ENCODE peak calls at places on chromosomes 2 and 18, in seven cellular contexts. Y, R, T, F, V, P and E are unnamed samples.

GRCh38 chr2:140504596-140504995 is 1626.2 kb downstream of the LRP1B start:
- DNase-seq in F (no peak), T (no peak), V (no peak), P (no peak), Y (no peak), R (peak), E (no peak)

GRCh38 chr2:174608866-174609214 is 11.2 kb upstream of the WIPF1 start:
- DNase-seq in V (no peak), F (no peak), T (no peak), P (no peak), Y (no peak), R (no peak), E (no peak)

GRCh38 chr2:196849895-196850294 is 40.7 kb upstream of the C2orf66 start:
- DNase-seq in Y (no peak), T (peak), V (peak), F (no peak), P (no peak), R (peak), E (no peak)

GRCh38 chr2:56195563-56195962 is 11.8 kb downstream of the CCDC85A start:
- DNase-seq in P (no peak), R (no peak), V (no peak), F (no peak), Y (no peak), T (no peak), E (no peak)

GRCh38 chr2:84741182-84741822 is 139.6 kb downstream of the TRABD2A start:
- DNase-seq in P (no peak), T (peak), R (peak), Y (peak), V (peak), F (peak), E (no peak)

GRCh38 chr2:23745068-23745725 is 181.7 kb downstream of the ATAD2B start:
- DNase-seq in R (no peak), T (no peak), V (no peak), F (no peak), P (no peak), Y (no peak), E (no peak)

GRCh38 chr18:56248613-56249235 is 389.7 kb downstream of the TXNL1 start:
- DNase-seq in F (no peak), P (no peak), Y (no peak), R (no peak), V (no peak), T (no peak), E (no peak)

GRCh38 chr2:233976690-233977294 is 59.6 kb downstream of the TRPM8 start:
- DNase-seq in T (peak), R (peak), F (no peak), P (no peak), Y (no peak), V (peak), E (peak)

GRCh38 chr2:29114841-29115609 is at the start of gene CLIP4:
- DNase-seq in R (peak), P (no peak), V (no peak), Y (no peak), F (no peak), T (peak), E (no peak)

GRCh38 chr18:55996726-55997125 is 408.7 kb upstream of the TCF4 start:
- DNase-seq in V (no peak), R (no peak), F (no peak), T (no peak), P (no peak), Y (no peak), E (no peak)

GRCh38 chr2:212990697-212991096 is 160.7 kb downstream of the IKZF2 start:
- DNase-seq in Y (no peak), R (peak), P (no peak), F (no peak), V (no peak), T (peak), E (no peak)

GRCh38 chr18:29241199-29241598 is 1064.3 kb upstream of the CDH2 start:
- DNase-seq in T (no peak), F (no peak), Y (no peak), R (no peak), P (no peak), V (no peak), E (no peak)

GRCh38 chr2:84458436-84459027 is 548 bp downstream of the SUCLG1 start:
- DNase-seq in T (peak), Y (no peak), F (no peak), V (no peak), P (no peak), R (peak), E (no peak)

GRCh38 chr2:96913398-96914202 is 43.7 kb upstream of the SEMA4C start:
- DNase-seq in V (no peak), Y (no peak), F (no peak), P (no peak), T (no peak), R (no peak), E (no peak)

GRCh38 chr2:111099402-111099801 is 21.3 kb upstream of the BCL2L11 start:
- DNase-seq in T (no peak), F (no peak), P (no peak), Y (no peak), V (no peak), R (no peak), E (no peak)

GRCh38 chr2:66761826-66762225 is 326.9 kb downstream of the MEIS1 start:
- DNase-seq in V (no peak), T (no peak), R (no peak), P (no peak), F (no peak), Y (no peak), E (no peak)

GRCh38 chr2:7567646-7568045 is 650.4 kb downstream of the RNF144A start:
- DNase-seq in F (peak), V (peak), Y (no peak), T (no peak), R (no peak), P (no peak), E (no peak)

GRCh38 chr2:241734467-241735208 is at the start of gene D2HGDH:
- DNase-seq in Y (peak), V (peak), F (peak), P (peak), R (peak), T (peak), E (peak)

GRCh38 chr2:233386382-233387041 is 32.2 kb downstream of the DGKD start:
- DNase-seq in T (peak), V (no peak), P (no peak), F (no peak), R (peak), Y (no peak), E (no peak)

GRCh38 chr18:34522627-34523026 is 187.5 kb upstream of the DTNA start:
- DNase-seq in F (no peak), R (no peak), P (no peak), T (no peak), V (no peak), Y (no peak), E (no peak)

GRCh38 chr2:99420751-99421299 is 69.0 kb downstream of the REV1 start:
- DNase-seq in F (no peak), T (peak), Y (no peak), V (no peak), R (peak), P (no peak), E (no peak)

DNA sequence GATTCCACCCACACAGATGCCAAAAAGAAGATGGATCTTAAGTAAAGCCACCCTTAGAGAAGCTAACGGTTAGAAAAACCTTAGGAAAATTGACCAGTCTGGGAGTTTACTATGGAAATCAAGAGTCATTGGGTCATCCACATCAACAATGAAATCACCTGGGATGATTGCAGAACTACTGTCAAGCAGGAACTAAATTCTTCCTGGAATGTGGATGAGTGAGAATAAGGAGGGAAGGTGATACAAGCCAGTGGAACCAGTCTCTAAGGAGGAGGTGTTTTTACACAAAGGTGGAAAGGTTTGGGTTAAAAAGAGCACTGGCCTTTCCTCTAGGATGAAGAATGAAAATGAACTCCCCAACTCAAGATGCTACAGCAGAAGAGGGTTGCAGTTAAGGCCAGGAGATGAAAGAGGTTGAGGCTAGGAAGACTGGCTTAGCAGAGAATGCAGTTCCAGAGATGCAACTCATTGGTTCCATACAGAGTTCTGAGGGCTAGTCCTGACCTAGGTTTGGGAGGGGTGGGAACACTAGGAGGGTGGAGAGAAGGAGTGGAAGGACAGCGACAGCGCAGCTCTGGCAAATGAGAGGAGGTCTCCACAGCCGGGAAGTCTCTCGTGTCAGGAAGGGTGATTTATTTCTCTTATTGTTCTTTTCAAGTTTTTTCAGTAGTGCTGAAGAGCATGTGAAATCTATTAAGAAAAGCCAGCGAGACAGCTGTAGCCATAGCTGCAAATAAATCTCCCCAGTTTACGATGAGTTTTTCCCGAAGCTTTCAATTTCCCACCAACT is 27.7 kb upstream of the KDM3A start:
- DNase-seq in Y (no peak), F (no peak), R (no peak), P (no peak), V (peak), T (no peak), E (no peak)
- H2AK5ac ChIP-seq in Y (no peak), F (no peak), R (no peak), P (no peak), V (no peak), T (no peak), E (no peak)

DNA sequence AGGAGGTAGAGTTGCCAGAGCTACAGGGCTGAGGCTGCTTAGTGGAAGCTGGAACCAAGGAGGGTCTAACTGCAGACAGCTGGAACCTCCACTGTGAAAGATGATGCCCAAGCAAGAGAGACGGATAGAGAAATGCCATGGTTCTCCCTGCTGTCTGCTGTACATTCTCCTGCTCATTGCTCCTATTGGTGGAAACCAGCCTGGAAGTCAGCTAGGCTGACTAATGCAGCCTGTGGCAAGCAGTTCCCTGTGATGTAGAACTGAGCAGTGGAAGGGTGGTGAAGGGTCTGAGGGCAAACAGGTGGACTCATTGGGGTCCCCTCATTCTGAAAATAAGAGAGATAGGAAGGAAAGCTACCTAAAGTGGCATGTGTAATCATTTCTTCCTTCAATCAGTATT is 563.6 kb downstream of the SLC4A3 start:
- DNase-seq in F (no peak), Y (no peak), P (no peak), V (no peak), T (peak), R (no peak), E (no peak)
- H2AK5ac ChIP-seq in F (no peak), Y (no peak), P (no peak), V (no peak), T (no peak), R (no peak), E (no peak)

GRCh38 chr18:69705987-69706386 is 241.7 kb downstream of the CD226 start:
- DNase-seq in V (peak), P (no peak), R (no peak), T (no peak), F (peak), Y (peak), E (no peak)
- H2AK5ac ChIP-seq in V (no peak), P (no peak), R (no peak), T (no peak), F (no peak), Y (no peak), E (no peak)

DNA sequence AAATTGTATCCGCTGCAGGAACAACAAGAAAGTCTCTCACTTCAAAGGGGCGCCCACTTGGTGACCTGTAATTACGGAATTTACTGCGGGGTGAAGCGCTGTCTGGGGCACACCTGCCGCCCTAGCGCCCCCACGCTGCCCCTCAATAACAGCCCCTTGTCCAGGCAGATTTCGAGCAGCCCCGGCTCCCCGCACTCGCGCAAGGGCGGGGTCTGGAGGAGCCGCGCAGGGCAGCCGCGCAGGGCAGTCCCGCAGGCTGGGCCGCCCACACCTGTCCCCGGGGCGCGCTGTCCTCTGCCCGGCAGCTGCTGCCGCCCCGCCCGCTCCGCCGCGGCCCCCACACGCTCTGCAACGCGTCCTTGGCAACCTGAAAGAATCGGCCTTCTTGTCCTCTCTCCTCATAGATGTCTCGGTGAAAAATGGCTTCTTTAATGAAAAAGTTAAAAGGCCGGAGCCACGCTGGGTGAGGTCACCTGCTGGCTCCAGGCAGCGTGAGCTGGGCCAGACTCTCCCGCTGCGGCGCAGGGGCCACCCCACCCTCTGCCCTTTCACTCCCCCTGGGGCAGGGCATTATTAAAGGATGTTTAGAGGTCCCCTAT is 218.1 kb downstream of the VAPA start:
- DNase-seq in R (no peak), F (peak), P (peak), V (peak), Y (no peak), T (no peak), E (peak)
- H2AK5ac ChIP-seq in R (no peak), F (no peak), P (no peak), V (no peak), Y (no peak), T (no peak), E (no peak)

DNA sequence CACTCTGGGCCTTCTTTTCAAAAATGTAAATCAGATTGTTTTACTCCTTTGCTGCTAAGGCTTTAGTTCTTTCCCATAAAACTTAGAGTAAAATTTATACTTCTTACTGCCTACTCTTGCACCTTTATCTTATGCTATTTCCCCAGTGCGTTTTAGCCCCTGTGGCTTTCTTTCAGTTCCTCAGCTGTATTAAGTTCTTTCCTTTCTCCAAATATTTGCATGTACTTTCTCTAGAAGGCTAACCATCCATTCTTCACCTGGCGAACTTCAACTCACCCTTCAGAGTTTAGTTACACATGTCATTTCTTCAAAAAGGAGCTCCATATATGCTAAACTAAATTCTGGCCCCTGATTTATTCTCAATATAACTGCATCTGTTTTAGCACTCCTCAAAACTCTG is 160.7 kb downstream of the FSHR start:
- DNase-seq in V (no peak), P (no peak), F (no peak), T (no peak), R (no peak), Y (no peak), E (no peak)
- H2AK5ac ChIP-seq in V (no peak), P (no peak), F (no peak), T (no peak), R (no peak), Y (no peak), E (no peak)

GRCh38 chr2:69946351-69947077 is 14.9 kb downstream of the ASPRV1 start:
- DNase-seq in P (no peak), R (peak), F (no peak), V (no peak), Y (no peak), T (peak), E (no peak)
- H2AK5ac ChIP-seq in P (no peak), R (no peak), F (no peak), V (no peak), Y (no peak), T (peak), E (no peak)

DNA sequence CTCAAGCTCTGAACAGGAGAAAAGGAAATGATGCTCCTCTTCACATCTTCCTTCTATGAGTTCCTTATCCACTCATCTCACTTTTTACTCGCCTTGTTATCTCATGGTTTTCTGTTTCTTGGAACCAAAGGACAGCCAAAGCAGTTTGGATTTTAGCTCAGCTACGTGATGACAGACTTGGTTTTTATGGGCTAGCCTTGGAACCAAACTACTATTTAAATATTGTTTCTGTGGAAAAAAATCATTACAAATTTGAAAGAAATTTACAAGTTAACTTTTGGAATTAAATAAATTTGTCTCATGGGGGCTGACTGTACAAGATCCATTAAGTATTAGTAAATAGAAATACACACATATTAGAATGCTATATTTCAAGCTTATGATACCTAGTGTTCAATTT is 727.8 kb upstream of the FANCL start:
- DNase-seq in V (no peak), P (no peak), T (no peak), R (no peak), Y (no peak), F (no peak), E (no peak)
- H2AK5ac ChIP-seq in V (no peak), P (no peak), T (no peak), R (no peak), Y (no peak), F (no peak), E (no peak)

GRCh38 chr2:95361216-95361980 is 41.1 kb upstream of the FAHD2A start:
- DNase-seq in T (no peak), V (no peak), F (peak), Y (no peak), P (no peak), R (no peak), E (no peak)

GRCh38 chr2:95357717-95358280 is 44.7 kb upstream of the FAHD2A start:
- DNase-seq in Y (no peak), F (peak), V (no peak), P (no peak), R (no peak), T (no peak), E (no peak)

GRCh38 chr2:95356821-95357700 is 45.4 kb upstream of the FAHD2A start:
- DNase-seq in T (no peak), V (no peak), F (no peak), R (no peak), P (no peak), Y (no peak), E (no peak)

GRCh38 chr2:95359501-95359930 is 43.0 kb upstream of the FAHD2A start:
- DNase-seq in T (no peak), R (no peak), F (peak), Y (no peak), V (no peak), P (no peak), E (no peak)

DNA sequence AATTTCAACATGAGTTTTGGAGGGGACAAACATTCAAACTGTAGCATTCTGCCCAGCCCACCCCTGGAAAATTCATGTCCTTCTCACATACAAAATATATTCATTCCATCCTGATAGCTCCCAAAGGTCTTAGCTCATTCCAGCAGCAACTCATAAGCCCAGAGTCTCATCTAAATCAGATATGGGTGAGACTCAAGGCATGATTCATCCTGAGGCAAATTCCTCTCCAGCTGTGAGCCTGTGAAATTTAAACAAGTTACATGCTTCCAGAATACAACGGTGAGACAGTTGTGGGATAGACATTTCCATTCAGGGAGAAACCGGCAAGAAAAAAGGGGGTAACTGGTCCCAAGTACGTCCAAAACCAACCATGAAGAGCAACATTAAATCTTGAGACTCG is 43.5 kb upstream of the FAHD2A start:
- DNase-seq in P (peak), Y (no peak), T (peak), F (no peak), V (no peak), R (no peak), E (no peak)
- H2AK5ac ChIP-seq in P (no peak), Y (no peak), T (no peak), F (no peak), V (no peak), R (no peak), E (no peak)

GRCh38 chr2:69514836-69515235 is 77.6 kb upstream of the NFU1 start:
- DNase-seq in F (no peak), T (peak), Y (no peak), P (no peak), V (no peak), R (peak), E (no peak)

GRCh38 chr2:69512446-69512845 is 75.2 kb upstream of the NFU1 start:
- DNase-seq in F (no peak), Y (no peak), T (no peak), R (no peak), V (no peak), P (no peak), E (no peak)

GRCh38 chr2:69517410-69517809 is 80.2 kb upstream of the NFU1 start:
- DNase-seq in T (peak), Y (no peak), F (no peak), R (no peak), V (no peak), P (no peak), E (no peak)

GRCh38 chr2:69510204-69510603 is 73.0 kb upstream of the NFU1 start:
- DNase-seq in R (no peak), F (no peak), V (no peak), P (no peak), T (no peak), Y (no peak), E (no peak)

DNA sequence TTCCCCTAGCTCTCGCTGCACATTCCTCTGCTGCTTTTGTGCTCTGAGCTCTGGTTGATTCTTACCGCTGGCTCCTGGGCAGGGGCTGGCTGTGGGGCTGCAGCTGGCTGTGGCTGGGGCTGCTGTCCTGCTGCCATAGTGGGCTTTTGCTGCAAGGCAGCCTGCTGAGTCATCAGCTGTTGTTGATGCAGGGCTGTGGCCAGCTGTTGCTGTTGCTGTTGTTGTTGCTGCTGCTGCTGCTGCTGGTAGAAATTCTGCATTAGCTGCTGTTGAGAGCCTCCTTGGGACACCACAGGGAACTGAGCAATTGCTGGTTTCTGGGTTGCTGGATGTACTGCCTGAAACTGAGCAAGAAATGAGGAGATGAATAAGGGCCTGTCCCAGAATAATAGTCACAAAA is 77.2 kb upstream of the NFU1 start:
- DNase-seq in P (peak), V (peak), T (peak), Y (no peak), F (peak), R (peak), E (peak)
- H2AK5ac ChIP-seq in P (no peak), V (no peak), T (no peak), Y (no peak), F (no peak), R (no peak), E (no peak)

GRCh38 chr2:170891893-170892292 is 37.2 kb upstream of the GORASP2 start:
- DNase-seq in F (no peak), P (no peak), R (no peak), Y (no peak), V (no peak), T (no peak), E (no peak)

GRCh38 chr2:170897108-170897507 is 31.9 kb upstream of the GORASP2 start:
- DNase-seq in Y (no peak), R (no peak), T (no peak), F (no peak), P (no peak), V (no peak), E (no peak)

GRCh38 chr2:170892391-170892951 is 36.6 kb upstream of the GORASP2 start:
- DNase-seq in F (no peak), R (no peak), Y (no peak), T (no peak), V (no peak), P (no peak), E (no peak)

GRCh38 chr2:170895023-170895759 is 33.9 kb upstream of the GORASP2 start:
- DNase-seq in R (no peak), F (no peak), Y (no peak), P (peak), T (no peak), V (no peak), E (no peak)
- H2AK5ac ChIP-seq in R (no peak), F (no peak), Y (no peak), P (no peak), T (no peak), V (no peak), E (no peak)